ENCODE peak calls at places on chromosomes 13 and 19, in ten cellular contexts. X is uterus, E is ELF-1, Z is neural progenitor cell, Q is esophagus muscularis mucosa, A is iPS-NIHi11, L is amygdala, O is AG09309, N is Calu3, K is DMS153. T is an unnamed sample.

GRCh38 chr19:403221-404036 is 5.5 kb downstream of the C2CD4C start:
- DNase-seq in X (no peak), E (no peak), Z (no peak), Q (no peak), A (no peak), L (no peak), O (no peak), N (no peak), K (peak; percentile 65), T (no peak)

GRCh38 chr19:35720648-35721047 is 2.8 kb downstream of the KMT2B start:
- DNase-seq in X (no peak), E (no peak), Z (no peak), Q (no peak), A (no peak), L (no peak), O (no peak), N (no peak), K (no peak), T (no peak)

GRCh38 chr19:41887711-41888382 is 4.9 kb downstream of the ARHGEF1 start:
- DNase-seq in X (no peak), E (peak; percentile 80), Z (no peak), Q (no peak), A (peak; percentile 77), L (peak; percentile 13), O (no peak), N (peak; percentile 98), K (peak; percentile 72), T (no peak)

GRCh38 chr13:99422556-99423220 is 78.6 kb upstream of the TM9SF2 start:
- DNase-seq in X (no peak), E (no peak), Z (no peak), Q (no peak), A (no peak), L (no peak), O (no peak), N (no peak), K (no peak), T (no peak)

GRCh38 chr13:29497137-29497654 is 98.3 kb downstream of the SLC7A1 start:
- DNase-seq in X (peak; percentile 63), E (peak; percentile 67), Z (peak; percentile 55), Q (no peak), A (peak; percentile 36), L (no peak), O (no peak), N (no peak), K (no peak), T (no peak)

GRCh38 chr19:41872775-41873647 is 4.1 kb upstream of the CD79A start:
- DNase-seq in X (no peak), E (peak; percentile 93), Z (peak; percentile 87), Q (no peak), A (peak; percentile 74), L (no peak), O (no peak), N (peak; percentile 92), K (peak; percentile 74), T (no peak)

GRCh38 chr13:50124536-50125305 is 109.5 kb downstream of the KCNRG start:
- DNase-seq in X (peak; percentile 95), E (peak; percentile 70), Z (peak; percentile 85), Q (no peak), A (peak; percentile 57), L (no peak), O (no peak), N (peak; percentile 57), K (peak; percentile 50), T (no peak)

GRCh38 chr13:53499551-53499950 is 470.9 kb downstream of the OLFM4 start:
- DNase-seq in X (no peak), E (no peak), Z (no peak), Q (no peak), A (no peak), L (no peak), O (no peak), N (no peak), K (peak; percentile 54), T (no peak)

T was measured in stromal cell of bone marrow.